ENCODE peak calls at places on chromosomes 1 and 21, in four cellular contexts. Q, C, T and D are unnamed samples.

GRCh38 chr21:43645414-43645891 is 13.8 kb downstream of the HSF2BP start:
- DNase-seq in Q (peak; percentile 82), C (no peak), T (no peak), D (peak; percentile 84)

GRCh38 chr1:150267896-150268295 is 920 bp downstream of the APH1A start:
- DNase-seq in Q (no peak), C (no peak), T (no peak), D (no peak)

GRCh38 chr1:181440510-181440909 is 42.8 kb upstream of the CACNA1E start:
- DNase-seq in Q (no peak), C (no peak), T (no peak), D (no peak)

GRCh38 chr1:194693244-194693643 is 1506.8 kb upstream of the B3GALT2 start:
- DNase-seq in Q (no peak), C (no peak), T (no peak), D (no peak)

GRCh38 chr1:174764186-174764585 is 235.6 kb upstream of the CACYBP start:
- DNase-seq in Q (no peak), C (no peak), T (no peak), D (no peak)

GRCh38 chr1:207868769-207869721 is 41.9 kb downstream of the CD34 start:
- DNase-seq in Q (peak; percentile 62), C (no peak), T (peak; percentile 89), D (peak; percentile 83)

GRCh38 chr1:83554174-83554573 is 444.8 kb downstream of the TTLL7 start:
- DNase-seq in Q (no peak), C (no peak), T (no peak), D (no peak)

GRCh38 chr1:230103341-230104173 is 36.5 kb downstream of the GALNT2 start:
- DNase-seq in Q (peak; percentile 59), C (no peak), T (no peak), D (no peak)

GRCh38 chr1:226181996-226182714 is 4.4 kb downstream of the ACBD3 start:
- DNase-seq in Q (peak; percentile 59), C (no peak), T (no peak), D (peak; percentile 46)

GRCh38 chr1:44822981-44823451 is 14.7 kb downstream of the BTBD19 start:
- DNase-seq in Q (no peak), C (no peak), T (no peak), D (no peak)

GRCh38 chr1:168341576-168341975 is 60.9 kb downstream of the TBX19 start:
- DNase-seq in Q (peak; percentile 50), C (no peak), T (no peak), D (no peak)

GRCh38 chr1:31517301-31517700 is 59.0 kb upstream of the TINAGL1 start:
- DNase-seq in Q (no peak), C (no peak), T (no peak), D (no peak)

GRCh38 chr1:224867715-224868114 is 61.8 kb upstream of the DNAH14 start:
- DNase-seq in Q (no peak), C (no peak), T (no peak), D (no peak)

GRCh38 chr1:162195567-162195966 is 126.1 kb downstream of the NOS1AP start:
- DNase-seq in Q (no peak), C (no peak), T (no peak), D (peak; percentile 70)

GRCh38 chr1:171718216-171718615 is 23.6 kb downstream of the VAMP4 start:
- DNase-seq in Q (peak; percentile 33), C (no peak), T (no peak), D (no peak)

GRCh38 chr1:207813946-207814345 is 62.1 kb downstream of the CD46 start:
- DNase-seq in Q (no peak), C (no peak), T (no peak), D (no peak)

GRCh38 chr1:156923565-156924477 is 3.4 kb downstream of the LRRC71 start:
- DNase-seq in Q (no peak), C (no peak), T (peak; percentile 54), D (no peak)

GRCh38 chr1:114505148-114505561 is 5.8 kb downstream of the TRIM33 start:
- DNase-seq in Q (no peak), C (no peak), T (no peak), D (no peak)

GRCh38 chr1:41455479-41456271 is 28.8 kb downstream of the EDN2 start:
- DNase-seq in Q (peak; percentile 40), C (no peak), T (no peak), D (no peak)

GRCh38 chr21:37868896-37869295 is 47.4 kb downstream of the KCNJ6 start:
- DNase-seq in Q (peak; percentile 67), C (no peak), T (no peak), D (no peak)

GRCh38 chr1:238960071-238960470 is 426.3 kb upstream of the CHRM3 start:
- DNase-seq in Q (peak; percentile 4), C (no peak), T (no peak), D (no peak)

GRCh38 chr1:178220094-178220493 is 126.2 kb downstream of the RASAL2 start:
- DNase-seq in Q (peak; percentile 65), C (no peak), T (no peak), D (no peak)

GRCh38 chr1:154736840-154737239 is 128.9 kb upstream of the ADAR start:
- DNase-seq in Q (peak; percentile 80), C (no peak), T (no peak), D (no peak)

GRCh38 chr1:176379626-176380339 is 83.2 kb upstream of the PAPPA2 start:
- DNase-seq in Q (no peak), C (no peak), T (no peak), D (no peak)

GRCh38 chr1:93614550-93615200 is 67.0 kb downstream of the BCAR3 start:
- DNase-seq in Q (no peak), C (no peak), T (no peak), D (no peak)

GRCh38 chr1:9717193-9718005 is 65.9 kb downstream of the PIK3CD start:
- DNase-seq in Q (no peak), C (peak; percentile 39), T (peak; percentile 89), D (peak; percentile 58)

GRCh38 chr1:236642763-236643162 is 38.4 kb upstream of the HEATR1 start:
- DNase-seq in Q (no peak), C (no peak), T (no peak), D (no peak)

GRCh38 chr1:46278807-46279206 is 24.6 kb downstream of the LRRC41 start:
- DNase-seq in Q (peak; percentile 35), C (no peak), T (no peak), D (no peak)

GRCh38 chr1:171258429-171258828 is 10.1 kb downstream of the FMO1 start:
- DNase-seq in Q (no peak), C (no peak), T (no peak), D (no peak)

GRCh38 chr21:41833138-41834115 is 45.7 kb downstream of the PRDM15 start:
- DNase-seq in Q (no peak), C (peak; percentile 59), T (no peak), D (no peak)

GRCh38 chr1:213686983-213687382 is 300.8 kb upstream of the PROX1 start:
- DNase-seq in Q (no peak), C (no peak), T (no peak), D (no peak)

GRCh38 chr21:31730687-31731111 is 1.2 kb downstream of the SCAF4 start:
- DNase-seq in Q (peak; percentile 28), C (no peak), T (no peak), D (peak; percentile 39)

GRCh38 chr1:54701066-54701465 is 14.6 kb upstream of the TTC4 start:
- DNase-seq in Q (no peak), C (no peak), T (no peak), D (no peak)

GRCh38 chr1:12678350-12678749 is 34.5 kb downstream of the AADACL4 start:
- DNase-seq in Q (no peak), C (no peak), T (no peak), D (no peak)

GRCh38 chr1:112998592-112999235 is 42.7 kb upstream of the SLC16A1 start:
- DNase-seq in Q (peak; percentile 71), C (no peak), T (no peak), D (peak; percentile 82)
- TF ChIP-seq FOS in Q (no peak), C (no peak), T (no peak), D (no peak)

GRCh38 chr1:22953392-22954141 is 19.1 kb downstream of the LACTBL1 start:
- DNase-seq in Q (no peak), C (no peak), T (no peak), D (no peak)
- H2AFZ ChIP-seq in Q (peak overlapping the region; percentile 75), C (no peak overlapping the region), T (no peak overlapping the region), D (no peak overlapping the region)

GRCh38 chr1:205475855-205476254 is 20.0 kb upstream of the BLACAT1 start:
- DNase-seq in Q (no peak), C (no peak), T (no peak), D (no peak)

GRCh38 chr1:205477121-205477758 is 21.4 kb upstream of the BLACAT1 start:
- DNase-seq in Q (no peak), C (no peak), T (no peak), D (no peak)

GRCh38 chr1:205476648-205477047 is 20.8 kb upstream of the BLACAT1 start:
- DNase-seq in Q (no peak), C (no peak), T (no peak), D (no peak)

GRCh38 chr1:205480349-205481278 is 23.9 kb upstream of the CDK18 start:
- DNase-seq in Q (no peak), C (peak; percentile 73), T (no peak), D (no peak)

GRCh38 chr1:205477759-205478247 is 22.0 kb upstream of the BLACAT1 start:
- DNase-seq in Q (peak; percentile 33), C (no peak), T (no peak), D (no peak)
- TF ChIP-seq FOS in Q (no peak), C (no peak), T (no peak), D (no peak)

GRCh38 chr1:13748610-13749505 is 48.9 kb downstream of the PRDM2 start:
- DNase-seq in Q (peak; percentile 93), C (peak; percentile 61), T (peak; percentile 100), D (peak; percentile 96)
- H2AFZ ChIP-seq in Q (peak overlapping the region; percentile 94), C (peak overlapping the region; percentile 83), T (peak overlapping the region; percentile 99), D (peak overlapping the region; percentile 88)

DNA sequence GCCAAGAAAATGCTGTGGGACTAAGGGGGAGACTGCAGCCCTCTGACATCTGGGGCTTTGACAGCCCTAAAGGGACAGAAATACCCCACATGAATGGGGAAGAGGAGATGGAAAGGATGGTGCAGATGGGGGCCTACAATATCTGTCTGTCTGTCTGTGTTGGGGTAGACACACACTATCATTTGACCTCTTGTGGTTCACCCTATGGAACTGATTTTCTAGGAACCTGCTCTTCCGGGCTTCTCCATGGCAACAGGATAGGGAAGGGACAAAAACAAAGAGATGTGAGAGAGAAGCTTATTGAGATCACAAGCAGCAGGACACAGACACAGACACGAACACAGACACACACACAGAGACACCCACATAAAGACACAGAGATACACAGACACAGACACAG is 17.1 kb downstream of the KIF21B start:
- DNase-seq in Q (no peak), C (no peak), T (peak; percentile 54), D (no peak)
- TF ChIP-seq FOS in Q (no peak), C (no peak), T (no peak), D (no peak)

GRCh38 chr1:223338811-223339746 is 24.9 kb downstream of the SUSD4 start:
- DNase-seq in Q (peak; percentile 41), C (no peak), T (no peak), D (no peak)
- H2AFZ ChIP-seq in Q (no peak overlapping the region), C (no peak overlapping the region), T (no peak overlapping the region), D (no peak overlapping the region)

GRCh38 chr1:61141288-61142044 is 59.1 kb downstream of the NFIA start:
- DNase-seq in Q (peak; percentile 35), C (no peak), T (no peak), D (peak; percentile 86)
- TF ChIP-seq FOS in Q (no peak), C (no peak), T (no peak), D (peak; percentile 84)